ENCODE peak calls at places on chromosomes 13 and 19, in ten cellular contexts. U, D, M, X, C, Z, T, H, V and P are unnamed samples.

GRCh38 chr13:24038846-24039330 is 121.6 kb upstream of the SPATA13 start:
- DNase-seq in U (no peak), D (no peak), M (no peak), X (no peak), C (no peak), Z (no peak), T (peak), H (no peak), V (no peak), P (no peak)

GRCh38 chr19:17777840-17778620 is 16.9 kb upstream of the B3GNT3 start:
- DNase-seq in U (peak), D (no peak), M (peak), X (peak), C (peak), Z (peak), T (no peak), H (peak), V (no peak), P (peak)

GRCh38 chr19:41205995-41206394 is 13.0 kb downstream of the CYP2S1 start:
- DNase-seq in U (no peak), D (no peak), M (no peak), X (peak), C (no peak), Z (no peak), T (no peak), H (no peak), V (no peak), P (no peak)

GRCh38 chr19:30283556-30283955 is 88.6 kb upstream of the ZNF536 start:
- DNase-seq in U (no peak), D (no peak), M (no peak), X (no peak), C (no peak), Z (no peak), T (no peak), H (no peak), V (no peak), P (no peak)

GRCh38 chr13:49373699-49374098 is 70.2 kb downstream of the CAB39L start:
- DNase-seq in U (no peak), D (no peak), M (no peak), X (no peak), C (no peak), Z (no peak), T (no peak), H (no peak), V (no peak), P (no peak)

GRCh38 chr19:7789447-7789846 is 26.4 kb downstream of the CLEC4M start:
- DNase-seq in U (no peak), D (no peak), M (no peak), X (peak), C (no peak), Z (no peak), T (no peak), H (no peak), V (no peak), P (peak)

GRCh38 chr19:7980168-7980567 is 25.3 kb downstream of the ELAVL1 start:
- DNase-seq in U (no peak), D (no peak), M (no peak), X (no peak), C (peak), Z (no peak), T (no peak), H (no peak), V (no peak), P (no peak)

GRCh38 chr13:79404985-79405384 is 1.1 kb downstream of the RBM26 start:
- DNase-seq in U (no peak), D (no peak), M (no peak), X (no peak), C (no peak), Z (peak), T (no peak), H (no peak), V (no peak), P (no peak)

GRCh38 chr13:81458211-81458610 is 1117.3 kb upstream of the SPRY2 start:
- DNase-seq in U (no peak), D (no peak), M (no peak), X (no peak), C (no peak), Z (no peak), T (no peak), H (no peak), V (no peak), P (no peak)

GRCh38 chr13:27053902-27054595 is 117.6 kb downstream of the USP12 start:
- DNase-seq in U (peak), D (no peak), M (no peak), X (no peak), C (no peak), Z (peak), T (no peak), H (no peak), V (no peak), P (no peak)

GRCh38 chr19:45767410-45767880 is 1.6 kb downstream of the SIX5 start:
- DNase-seq in U (peak), D (peak), M (peak), X (no peak), C (peak), Z (peak), T (no peak), H (peak), V (no peak), P (peak)

GRCh38 chr19:29467824-29468401 is 57.9 kb upstream of the VSTM2B start:
- DNase-seq in U (no peak), D (no peak), M (no peak), X (peak), C (no peak), Z (no peak), T (peak), H (no peak), V (no peak), P (peak)

GRCh38 chr19:55300821-55301458 is 17.1 kb downstream of the BRSK1 start:
- DNase-seq in U (no peak), D (no peak), M (no peak), X (no peak), C (no peak), Z (no peak), T (peak), H (no peak), V (no peak), P (no peak)

GRCh38 chr19:14393303-14393702 is 12.1 kb downstream of the ADGRE5 start:
- DNase-seq in U (no peak), D (no peak), M (no peak), X (no peak), C (no peak), Z (no peak), T (no peak), H (no peak), V (no peak), P (peak)

GRCh38 chr13:106520205-106521004 is 15.1 kb downstream of the EFNB2 start:
- DNase-seq in U (no peak), D (no peak), M (no peak), X (no peak), C (no peak), Z (peak), T (peak), H (no peak), V (no peak), P (no peak)

GRCh38 chr13:111116830-111117229 is 1.7 kb downstream of the ARHGEF7 start:
- DNase-seq in U (no peak), D (no peak), M (no peak), X (no peak), C (no peak), Z (no peak), T (no peak), H (no peak), V (no peak), P (no peak)

GRCh38 chr19:33177417-33177976 is 16.6 kb upstream of the LRP3 start:
- DNase-seq in U (no peak), D (peak), M (no peak), X (no peak), C (no peak), Z (no peak), T (no peak), H (no peak), V (no peak), P (peak)

GRCh38 chr19:16184665-16185122 is 516 bp upstream of the FAM32A start:
- DNase-seq in U (no peak), D (no peak), M (no peak), X (no peak), C (no peak), Z (no peak), T (no peak), H (no peak), V (no peak), P (no peak)

GRCh38 chr19:28397311-28397710 is 815.6 kb downstream of the UQCRFS1 start:
- DNase-seq in U (no peak), D (no peak), M (no peak), X (no peak), C (no peak), Z (no peak), T (no peak), H (no peak), V (no peak), P (no peak)

GRCh38 chr13:101144808-101145419 is 271.4 kb downstream of the NALCN start:
- DNase-seq in U (peak), D (no peak), M (no peak), X (peak), C (no peak), Z (peak), T (peak), H (no peak), V (peak), P (peak)

GRCh38 chr19:18712981-18713380 is 29.5 kb downstream of the CRTC1 start:
- DNase-seq in U (no peak), D (no peak), M (no peak), X (no peak), C (peak), Z (no peak), T (no peak), H (no peak), V (no peak), P (peak)

GRCh38 chr19:4688587-4688986 is 18.4 kb upstream of the MYDGF start:
- DNase-seq in U (no peak), D (no peak), M (no peak), X (no peak), C (peak), Z (no peak), T (no peak), H (peak), V (no peak), P (no peak)

GRCh38 chr13:98083936-98084335 is 59.0 kb upstream of the FARP1 start:
- DNase-seq in U (no peak), D (no peak), M (no peak), X (no peak), C (no peak), Z (no peak), T (no peak), H (no peak), V (no peak), P (no peak)

GRCh38 chr13:29165840-29166239 is 345.7 kb downstream of the MTUS2 start:
- DNase-seq in U (no peak), D (no peak), M (no peak), X (no peak), C (no peak), Z (no peak), T (no peak), H (no peak), V (no peak), P (no peak)

GRCh38 chr19:50980203-50980602 is 3.5 kb downstream of the KLK7 start:
- DNase-seq in U (no peak), D (no peak), M (no peak), X (no peak), C (no peak), Z (no peak), T (no peak), H (no peak), V (no peak), P (no peak)

GRCh38 chr13:24269803-24270202 is 39.6 kb upstream of the C1QTNF9 start:
- DNase-seq in U (no peak), D (peak), M (no peak), X (no peak), C (no peak), Z (no peak), T (no peak), H (no peak), V (no peak), P (no peak)

GRCh38 chr13:76656056-76656455 is 230.1 kb downstream of the KCTD12 start:
- DNase-seq in U (no peak), D (no peak), M (no peak), X (no peak), C (no peak), Z (no peak), T (no peak), H (no peak), V (no peak), P (no peak)

GRCh38 chr13:30159446-30159839 is 147.9 kb downstream of the KATNAL1 start:
- DNase-seq in U (peak), D (no peak), M (no peak), X (peak), C (no peak), Z (no peak), T (no peak), H (no peak), V (no peak), P (no peak)

GRCh38 chr19:7781157-7781556 is 18.1 kb downstream of the CLEC4M start:
- DNase-seq in U (no peak), D (no peak), M (no peak), X (no peak), C (no peak), Z (no peak), T (no peak), H (no peak), V (no peak), P (no peak)

GRCh38 chr13:43307921-43308433 is 284.6 kb downstream of the DNAJC15 start:
- DNase-seq in U (peak), D (peak), M (peak), X (no peak), C (peak), Z (no peak), T (no peak), H (peak), V (peak), P (no peak)

GRCh38 chr19:2282062-2282861 is at the start of gene PEAK3:
- DNase-seq in U (no peak), D (peak), M (peak), X (no peak), C (peak), Z (peak), T (no peak), H (peak), V (no peak), P (peak)